ENCODE peak calls at places on chromosome 2, in five cellular contexts. O is esophagus squamous epithelium; I is CD8-positive, alpha-beta T cell; B is upper lobe of left lung; M is tibial nerve. T is an unnamed sample.

GRCh38 chr2:236562434-236562833 is 7.2 kb upstream of the ACKR3 start:
- DNase-seq in O (no peak), I (no peak), B (no peak), M (no peak), T (no peak)

GRCh38 chr2:224671731-224672130 is 44.4 kb downstream of the CCDC195 start:
- DNase-seq in O (no peak), I (no peak), B (no peak), M (no peak), T (no peak)

GRCh38 chr2:216714412-216714775 is 19.0 kb upstream of the IGFBP5 start:
- DNase-seq in O (no peak), I (no peak), B (no peak), M (no peak), T (peak; percentile 63)

GRCh38 chr2:71804251-71804650 is 343.4 kb downstream of the CYP26B1 start:
- DNase-seq in O (no peak), I (no peak), B (no peak), M (no peak), T (no peak)

GRCh38 chr2:226796840-226797288 is 2.8 kb downstream of the IRS1 start:
- DNase-seq in O (no peak), I (no peak), B (peak; percentile 23), M (no peak), T (no peak)

GRCh38 chr2:26317377-26318105 is 28.4 kb upstream of the SELENOI start:
- DNase-seq in O (no peak), I (no peak), B (no peak), M (no peak), T (no peak)

GRCh38 chr2:158997037-158997785 is 28.8 kb downstream of the TANC1 start:
- DNase-seq in O (no peak), I (no peak), B (no peak), M (no peak), T (no peak)

GRCh38 chr2:105388971-105389381 is 9.9 kb downstream of the FHL2 start:
- DNase-seq in O (no peak), I (no peak), B (no peak), M (no peak), T (no peak)

GRCh38 chr2:160721089-160722040 is 227.8 kb upstream of the RBMS1 start:
- DNase-seq in O (no peak), I (no peak), B (no peak), M (no peak), T (no peak)

GRCh38 chr2:215816424-215816823 is 196.9 kb downstream of the MREG start:
- DNase-seq in O (no peak), I (no peak), B (no peak), M (no peak), T (no peak)

GRCh38 chr2:115606350-115606749 is 1163.9 kb downstream of the DPP10 start:
- DNase-seq in O (no peak), I (no peak), B (no peak), M (no peak), T (no peak)

DNA sequence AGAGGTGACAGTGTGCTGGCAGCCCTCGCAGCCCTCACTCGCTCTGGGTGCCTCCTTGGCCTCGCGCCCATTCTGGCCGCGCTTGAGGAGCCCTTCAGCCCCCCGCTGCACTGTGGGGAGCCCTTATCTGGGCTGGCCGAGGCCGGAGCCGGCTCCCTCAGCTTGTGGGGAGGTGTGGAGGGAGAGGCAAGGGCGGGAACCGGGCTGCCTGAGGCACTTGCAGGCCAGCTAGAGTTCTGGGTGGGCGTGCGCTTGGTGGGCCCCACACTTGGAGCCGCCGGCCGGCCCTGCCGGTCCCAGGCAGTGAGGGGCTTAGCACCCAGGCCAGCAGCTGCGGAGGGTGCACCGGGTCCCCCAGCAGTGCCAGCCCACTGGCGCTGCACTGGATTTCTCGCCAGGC is 1480.9 kb upstream of the SLC39A10 start:
- DNase-seq in O (no peak), I (no peak), B (no peak), M (no peak), T (no peak)
- H3K4me3 ChIP-seq in O (no peak overlapping the region), I (no peak overlapping the region), B (no peak overlapping the region), M (no peak overlapping the region), T (no peak overlapping the region)

DNA sequence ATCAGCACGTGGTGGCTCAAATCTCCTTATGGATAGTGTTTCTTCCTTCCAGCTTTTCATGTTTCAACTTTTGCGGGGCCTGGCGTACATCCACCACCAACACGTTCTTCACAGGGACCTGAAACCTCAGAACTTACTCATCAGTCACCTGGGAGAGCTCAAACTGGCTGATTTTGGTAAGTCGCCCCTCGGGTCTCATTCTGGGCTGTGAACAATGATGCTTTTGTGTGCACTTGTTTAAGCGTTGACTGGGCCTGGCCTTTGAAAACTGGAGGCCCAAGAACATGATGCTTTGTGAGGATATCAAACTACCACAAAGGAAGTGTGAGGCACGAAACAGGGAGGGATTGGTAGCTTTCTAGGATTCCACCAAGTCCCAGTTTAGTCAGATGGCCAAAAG is 27.5 kb downstream of the CDK15 start:
- DNase-seq in O (no peak), I (no peak), B (no peak), M (no peak), T (no peak)
- H3K36me3 ChIP-seq in O (no peaks in the 10 kb centered on the region), I (no peaks in the 10 kb centered on the region), B (no peaks in the 10 kb centered on the region), M (no peaks in the 10 kb centered on the region), T (no peaks in the 10 kb centered on the region)

DNA sequence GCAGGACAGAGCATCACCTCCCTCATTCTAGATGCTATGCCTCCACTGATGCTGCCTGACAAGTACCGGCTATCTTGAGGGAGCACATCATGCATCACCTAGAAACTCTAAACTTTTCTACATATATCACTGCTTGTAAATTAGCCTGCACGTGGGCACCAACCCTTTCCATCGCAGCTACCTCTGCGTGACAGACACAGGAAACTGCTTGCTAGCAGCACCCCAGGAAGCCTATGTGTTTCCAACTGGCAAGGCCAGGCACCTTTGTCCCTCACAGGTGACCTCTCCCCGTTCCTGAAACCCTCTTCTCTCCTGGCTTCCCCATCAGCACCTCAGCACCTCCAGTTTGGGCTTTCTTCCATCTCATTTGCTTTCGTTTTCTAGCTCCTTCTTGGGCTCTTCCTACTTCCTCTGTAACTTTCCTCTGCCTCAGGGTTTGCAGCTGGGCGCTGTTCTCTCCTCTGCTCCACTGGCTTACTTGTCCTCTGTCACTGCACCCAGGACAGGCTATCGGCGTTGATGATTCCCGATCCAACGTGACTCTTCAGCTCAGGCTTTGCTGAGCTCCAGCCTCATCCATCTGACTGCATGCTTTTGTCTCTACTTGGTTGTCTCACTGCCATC is 362.6 kb downstream of the CYRIA start:
- DNase-seq in O (no peak), I (no peak), B (no peak), M (no peak), T (no peak)
- H3K4me3 ChIP-seq in O (peak overlapping the region; percentile 26), I (no peak overlapping the region), B (no peak overlapping the region), M (no peak overlapping the region), T (no peak overlapping the region)

GRCh38 chr2:239960929-239961661 is 64.0 kb downstream of the NDUFA10 start:
- DNase-seq in O (no peak), I (no peak), B (peak; percentile 17), M (no peak), T (no peak)

GRCh38 chr2:239961662-239962220 is 63.4 kb downstream of the NDUFA10 start:
- DNase-seq in O (no peak), I (no peak), B (peak; percentile 13), M (no peak), T (no peak)

GRCh38 chr2:239957681-239958181 is 67.4 kb downstream of the NDUFA10 start:
- DNase-seq in O (no peak), I (no peak), B (no peak), M (no peak), T (no peak)

GRCh38 chr2:239958366-239958765 is 66.8 kb downstream of the NDUFA10 start:
- DNase-seq in O (no peak), I (no peak), B (no peak), M (no peak), T (no peak)

DNA sequence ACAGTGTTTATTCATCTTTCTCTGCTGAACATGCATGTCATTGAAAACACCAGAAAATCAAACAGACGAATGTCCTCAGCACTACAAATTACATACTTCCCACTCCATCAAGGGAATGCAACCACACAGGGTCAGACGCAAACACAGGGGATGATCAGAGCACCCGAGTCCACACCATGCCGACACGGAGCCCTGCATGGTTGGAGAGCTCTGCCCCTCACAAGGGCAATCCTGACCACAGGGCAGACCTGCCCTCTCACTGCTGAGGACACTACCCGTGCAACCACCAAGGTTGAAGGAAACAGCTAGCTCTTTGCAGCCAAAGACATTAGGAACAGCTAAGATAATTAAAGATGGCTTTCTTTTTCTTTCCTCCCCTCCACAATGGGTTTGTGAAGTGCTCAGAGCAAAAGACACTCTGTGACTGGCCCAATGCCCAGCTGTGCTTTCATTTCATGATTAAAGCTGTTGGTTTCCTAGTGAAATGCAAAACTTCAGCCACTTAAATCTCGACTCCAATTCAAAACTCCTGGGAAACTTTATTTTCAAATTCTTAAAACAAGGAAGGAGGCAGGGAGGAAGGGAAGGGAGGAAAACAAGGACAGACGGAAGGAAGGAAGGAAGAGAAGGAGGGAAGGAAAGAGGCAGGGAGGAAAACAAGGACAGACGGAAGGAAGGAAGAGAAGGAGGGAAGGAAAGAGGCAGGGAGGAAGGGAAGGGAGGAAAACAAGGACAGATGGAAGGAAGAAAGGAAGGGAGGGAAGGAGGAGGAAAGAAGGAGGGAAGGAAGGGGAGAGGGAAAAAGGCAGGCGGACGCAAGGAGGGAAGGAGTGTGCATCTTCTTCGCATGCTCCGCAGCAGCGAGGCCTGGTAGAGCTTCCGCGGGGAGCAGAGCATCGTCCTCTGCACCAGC is 65.8 kb downstream of the NDUFA10 start:
- DNase-seq in O (no peak), I (no peak), B (peak; percentile 15), M (no peak), T (no peak)
- H3K36me3 ChIP-seq in O (peaks cover 78% of the 10 kb centered on the region), I (peaks cover 15% of the 10 kb centered on the region), B (peaks cover 53% of the 10 kb centered on the region), M (no peaks in the 10 kb centered on the region), T (no peaks in the 10 kb centered on the region)

DNA sequence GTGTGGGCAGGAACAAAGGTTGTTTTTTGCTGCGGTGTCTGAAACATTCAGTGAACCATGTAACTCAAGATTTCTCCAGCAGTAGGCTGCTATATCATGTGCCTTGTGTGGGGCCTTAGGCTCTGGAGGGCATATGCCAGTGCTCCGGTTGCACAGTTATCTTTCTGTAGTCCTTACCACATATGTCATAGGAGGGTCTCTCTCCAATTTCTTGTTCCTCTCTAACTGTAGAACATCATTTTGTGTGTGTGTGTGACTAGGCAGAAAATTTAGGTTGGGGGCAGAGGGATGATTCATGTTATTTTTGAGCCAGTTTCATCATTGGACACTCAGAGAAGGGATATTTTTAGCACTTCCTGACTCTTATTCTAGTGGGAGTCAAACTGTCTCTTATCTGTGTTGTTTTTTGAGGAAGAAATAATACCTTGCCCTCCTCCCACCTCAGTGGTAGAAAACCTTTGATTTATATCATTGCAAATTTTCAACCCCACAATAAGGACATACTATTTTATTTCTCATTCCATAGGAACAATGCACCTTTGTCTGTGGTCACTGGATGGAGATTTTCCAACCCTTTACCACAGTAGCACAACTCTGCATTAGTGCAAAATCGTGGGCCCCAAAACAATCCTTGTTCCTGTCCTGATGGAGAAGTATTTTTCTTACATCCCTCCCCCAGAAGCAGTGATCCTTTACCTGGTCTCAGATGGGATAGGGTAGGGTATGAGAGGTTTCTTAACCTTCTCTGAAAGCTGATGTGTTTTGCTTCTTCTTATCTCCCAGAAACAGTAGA is 113.9 kb downstream of the CCDC74A start:
- DNase-seq in O (no peak), I (no peak), B (no peak), M (no peak), T (peak; percentile 21)
- H3K4me3 ChIP-seq in O (no peak overlapping the region), I (no peak overlapping the region), B (no peak overlapping the region), M (no peak overlapping the region), T (no peak overlapping the region)

T was measured in kidney epithelial cell.